ENCODE peak calls at places on chromosomes 4 and X, in nine cellular contexts. G, Q, X, Z, Y, W, T, A and H are unnamed samples.

GRCh38 chr4:148808416-148808815 is 366.2 kb upstream of the NR3C2 start:
- DNase-seq in G (no peak), Q (no peak), X (no peak), Z (peak), Y (no peak), W (no peak), T (no peak), A (no peak), H (no peak)

GRCh38 chr4:71247706-71248105 is 91.1 kb upstream of the SLC4A4 start:
- DNase-seq in G (no peak), Q (no peak), X (no peak), Z (no peak), Y (no peak), W (no peak), T (no peak), A (no peak), H (no peak)

GRCh38 chrX:145910017-145910416 is 92.4 kb downstream of the SLITRK2 start:
- DNase-seq in G (no peak), Q (no peak), X (no peak), Z (no peak), Y (no peak), W (no peak), T (no peak), A (no peak), H (no peak)

GRCh38 chr4:71229477-71230257 is 109.2 kb upstream of the SLC4A4 start:
- DNase-seq in G (no peak), Q (peak), X (no peak), Z (peak), Y (no peak), W (peak), T (no peak), A (no peak), H (no peak)

GRCh38 chr4:54929459-54929858 is 195.9 kb downstream of the KDR start:
- DNase-seq in G (no peak), Q (no peak), X (no peak), Z (no peak), Y (no peak), W (no peak), T (no peak), A (no peak), H (no peak)

GRCh38 chr4:153518637-153519384 is 52.7 kb downstream of the TMEM131L start:
- DNase-seq in G (no peak), Q (no peak), X (no peak), Z (no peak), Y (no peak), W (peak), T (no peak), A (no peak), H (no peak)

GRCh38 chrX:76148753-76149152 is 24.1 kb upstream of the PBDC1 start:
- DNase-seq in G (no peak), Q (peak), X (no peak), Z (peak), Y (no peak), W (peak), T (peak), A (no peak), H (no peak)

GRCh38 chr4:69470561-69470960 is 25.1 kb downstream of the UGT2B4 start:
- DNase-seq in G (no peak), Q (no peak), X (no peak), Z (no peak), Y (no peak), W (peak), T (no peak), A (no peak), H (no peak)

GRCh38 chr4:7450775-7451433 is 16.2 kb upstream of the PSAPL1 start:
- DNase-seq in G (no peak), Q (no peak), X (no peak), Z (no peak), Y (no peak), W (no peak), T (no peak), A (no peak), H (no peak)

GRCh38 chr4:163493643-163494359 is 689 bp upstream of the TMA16 start:
- DNase-seq in G (no peak), Q (peak), X (no peak), Z (no peak), Y (no peak), W (no peak), T (no peak), A (no peak), H (no peak)

GRCh38 chr4:152079543-152080293 is 318.9 kb upstream of the GATB start:
- DNase-seq in G (no peak), Q (no peak), X (no peak), Z (no peak), Y (no peak), W (no peak), T (no peak), A (no peak), H (no peak)

GRCh38 chr4:127856485-127857447 is 23.9 kb upstream of the PLK4 start:
- DNase-seq in G (peak), Q (no peak), X (no peak), Z (peak), Y (peak), W (peak), T (peak), A (no peak), H (peak)

GRCh38 chr4:1377606-1378261 is 28.5 kb downstream of the NKX1-1 start:
- DNase-seq in G (no peak), Q (no peak), X (no peak), Z (no peak), Y (no peak), W (no peak), T (peak), A (no peak), H (no peak)

GRCh38 chr4:8221476-8221875 is 22.4 kb downstream of the SH3TC1 start:
- DNase-seq in G (no peak), Q (no peak), X (no peak), Z (peak), Y (peak), W (peak), T (no peak), A (no peak), H (peak)

GRCh38 chr4:186297013-186297645 is 31.1 kb downstream of the F11 start:
- DNase-seq in G (no peak), Q (no peak), X (no peak), Z (peak), Y (peak), W (peak), T (no peak), A (no peak), H (peak)

GRCh38 chr4:107216379-107216778 is 180.3 kb upstream of the DKK2 start:
- DNase-seq in G (no peak), Q (no peak), X (no peak), Z (no peak), Y (no peak), W (no peak), T (no peak), A (no peak), H (no peak)

GRCh38 chr4:54998991-54999390 is 126.4 kb downstream of the KDR start:
- DNase-seq in G (no peak), Q (no peak), X (no peak), Z (peak), Y (no peak), W (peak), T (no peak), A (no peak), H (peak)

GRCh38 chr4:16916719-16917337 is 18.4 kb upstream of the LDB2 start:
- DNase-seq in G (peak), Q (peak), X (no peak), Z (no peak), Y (no peak), W (peak), T (peak), A (no peak), H (no peak)

GRCh38 chr4:4871267-4872147 is 12.0 kb downstream of the MSX1 start:
- DNase-seq in G (no peak), Q (no peak), X (no peak), Z (no peak), Y (no peak), W (no peak), T (no peak), A (no peak), H (no peak)

GRCh38 chr4:168850016-168850415 is 160.0 kb downstream of the CBR4 start:
- DNase-seq in G (no peak), Q (no peak), X (no peak), Z (peak), Y (no peak), W (peak), T (no peak), A (no peak), H (no peak)

GRCh38 chr4:3393171-3393570 is 48.6 kb upstream of the HGFAC start:
- DNase-seq in G (no peak), Q (no peak), X (no peak), Z (no peak), Y (no peak), W (no peak), T (peak), A (no peak), H (no peak)

GRCh38 chrX:82756272-82756671 is 751.8 kb upstream of the POU3F4 start:
- DNase-seq in G (no peak), Q (no peak), X (no peak), Z (no peak), Y (no peak), W (no peak), T (no peak), A (no peak), H (no peak)

GRCh38 chr4:87342872-87343271 is 20.2 kb upstream of the HSD17B13 start:
- DNase-seq in G (no peak), Q (no peak), X (no peak), Z (no peak), Y (no peak), W (no peak), T (no peak), A (no peak), H (no peak)

GRCh38 chr4:112002301-112002700 is 143.0 kb upstream of the FAM241A start:
- DNase-seq in G (peak), Q (no peak), X (no peak), Z (no peak), Y (no peak), W (no peak), T (no peak), A (no peak), H (no peak)

GRCh38 chrX:56762707-56763555 is 33.9 kb downstream of the NBDY start:
- DNase-seq in G (no peak), Q (no peak), X (no peak), Z (no peak), Y (no peak), W (no peak), T (no peak), A (peak), H (no peak)

GRCh38 chrX:2342281-2342688 is 158.5 kb downstream of the DHRSX start:
- DNase-seq in G (peak), Q (no peak), X (no peak), Z (no peak), Y (no peak), W (peak), T (no peak), A (no peak), H (no peak)

GRCh38 chrX:108537005-108537404 is 97.4 kb downstream of the COL4A5 start:
- DNase-seq in G (no peak), Q (no peak), X (no peak), Z (peak), Y (no peak), W (peak), T (no peak), A (no peak), H (no peak)

GRCh38 chr4:87717276-87718031 is 67.4 kb downstream of the DMP1 start:
- DNase-seq in G (no peak), Q (no peak), X (no peak), Z (peak), Y (no peak), W (no peak), T (no peak), A (no peak), H (no peak)

GRCh38 chr4:165555302-165555701 is 176.5 kb downstream of the CPE start:
- DNase-seq in G (no peak), Q (no peak), X (no peak), Z (no peak), Y (no peak), W (no peak), T (no peak), A (no peak), H (no peak)

GRCh38 chrX:2159393-2159792 is 341.4 kb downstream of the DHRSX start:
- DNase-seq in G (no peak), Q (no peak), X (no peak), Z (no peak), Y (no peak), W (no peak), T (no peak), A (no peak), H (no peak)

GRCh38 chrX:136028383-136028984 is 43.2 kb downstream of the SLC9A6 start:
- DNase-seq in G (no peak), Q (no peak), X (no peak), Z (peak), Y (no peak), W (peak), T (no peak), A (no peak), H (peak)

GRCh38 chrX:308821-309520 is 9.6 kb downstream of the GTPBP6 start:
- DNase-seq in G (no peak), Q (no peak), X (peak), Z (no peak), Y (no peak), W (no peak), T (no peak), A (peak), H (no peak)

GRCh38 chrX:54043696-54044125 is 562 bp downstream of the PHF8 start:
- DNase-seq in G (no peak), Q (peak), X (no peak), Z (peak), Y (no peak), W (no peak), T (no peak), A (peak), H (no peak)

GRCh38 chr4:95764961-95765360 is 74.9 kb upstream of the PDHA2 start:
- DNase-seq in G (no peak), Q (no peak), X (no peak), Z (no peak), Y (no peak), W (no peak), T (no peak), A (no peak), H (no peak)

GRCh38 chrX:134478374-134478773 is 18.4 kb downstream of the HPRT1 start:
- DNase-seq in G (no peak), Q (no peak), X (no peak), Z (no peak), Y (no peak), W (no peak), T (no peak), A (no peak), H (no peak)

GRCh38 chrX:117610806-117611205 is 505.8 kb downstream of the KLHL13 start:
- DNase-seq in G (no peak), Q (no peak), X (no peak), Z (no peak), Y (no peak), W (no peak), T (no peak), A (no peak), H (no peak)

GRCh38 chr4:61375316-61375715 is 175.2 kb downstream of the ADGRL3 start:
- DNase-seq in G (peak), Q (no peak), X (no peak), Z (peak), Y (no peak), W (peak), T (no peak), A (no peak), H (no peak)

DNA sequence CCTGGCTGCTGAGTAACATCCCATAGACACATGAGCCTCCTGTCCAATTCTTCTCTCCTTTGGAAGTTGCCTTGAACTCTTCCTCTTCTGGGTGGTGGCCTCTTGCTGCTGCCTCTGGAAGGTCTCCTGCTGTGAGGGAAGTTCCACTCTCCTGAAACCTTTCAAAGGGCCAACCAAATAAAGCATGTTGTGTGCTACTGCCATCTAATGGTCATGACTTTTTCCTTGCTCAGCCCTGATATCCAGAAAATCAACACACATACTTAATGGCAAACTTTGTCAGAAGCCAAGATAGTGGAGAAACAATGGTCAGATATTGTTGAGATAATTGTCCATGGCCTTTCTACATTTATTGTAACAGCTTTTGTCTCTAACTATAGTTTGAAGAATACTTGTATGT is 19.1 kb upstream of the ZXDA start:
- DNase-seq in G (no peak), Q (no peak), X (no peak), Z (peak), Y (no peak), W (peak), T (no peak), A (no peak), H (no peak)
- TF ChIP-seq CTCF in G (peak), Q (peak), X (no peak), Z (peak), Y (peak), W (peak), T (peak), A (peak), H (peak)

GRCh38 chr4:79886557-79886956 is 186.5 kb downstream of the ANTXR2 start:
- DNase-seq in G (no peak), Q (no peak), X (no peak), Z (no peak), Y (no peak), W (peak), T (no peak), A (no peak), H (no peak)
- H3K4me3 ChIP-seq in G (no peak), Q (no peak), X (no peak), Z (no peak), Y (no peak), W (no peak), T (no peak), A (no peak), H (no peak)

GRCh38 chrX:109889289-109890006 is 113.5 kb upstream of the TMEM164 start:
- DNase-seq in G (no peak), Q (no peak), X (no peak), Z (peak), Y (no peak), W (peak), T (no peak), A (no peak), H (no peak)
- TF ChIP-seq CTCF in G (peak), Q (no peak), X (no peak), Z (peak), Y (peak), W (peak), T (no peak), A (no peak), H (peak)

DNA sequence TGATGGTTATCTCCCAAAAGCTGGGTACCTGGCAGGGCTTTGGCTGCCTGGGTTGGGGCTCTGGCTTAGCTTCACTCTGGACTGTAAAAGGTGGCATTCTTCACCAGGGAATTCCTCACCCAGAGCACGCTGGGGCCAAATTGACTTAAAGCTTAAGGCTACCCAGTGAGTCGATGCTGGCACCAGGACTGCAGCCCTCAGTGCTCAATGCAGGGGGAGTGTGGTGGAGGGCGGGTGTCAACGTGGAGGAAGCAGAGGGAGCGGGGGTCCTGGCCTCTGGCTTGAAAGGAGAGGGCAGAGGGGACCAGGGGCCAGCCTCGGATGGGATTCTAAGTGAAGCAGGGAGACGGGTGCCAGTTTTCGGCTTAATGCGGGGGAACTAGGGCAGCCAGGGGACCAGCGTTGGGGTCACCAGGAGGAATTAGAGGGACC is 446 bp upstream of the FAM50A start:
- DNase-seq in G (no peak), Q (no peak), X (no peak), Z (no peak), Y (no peak), W (no peak), T (no peak), A (no peak), H (no peak)
- H3K4me3 ChIP-seq in G (no peak), Q (no peak), X (peak), Z (peak), Y (peak), W (peak), T (no peak), A (peak), H (peak)

GRCh38 chr4:142236268-142236667 is 599.9 kb downstream of the IL15 start:
- DNase-seq in G (no peak), Q (no peak), X (no peak), Z (peak), Y (no peak), W (no peak), T (no peak), A (no peak), H (no peak)
- TF ChIP-seq CTCF in G (no peak), Q (no peak), X (no peak), Z (no peak), Y (no peak), W (no peak), T (no peak), A (no peak), H (no peak)

DNA sequence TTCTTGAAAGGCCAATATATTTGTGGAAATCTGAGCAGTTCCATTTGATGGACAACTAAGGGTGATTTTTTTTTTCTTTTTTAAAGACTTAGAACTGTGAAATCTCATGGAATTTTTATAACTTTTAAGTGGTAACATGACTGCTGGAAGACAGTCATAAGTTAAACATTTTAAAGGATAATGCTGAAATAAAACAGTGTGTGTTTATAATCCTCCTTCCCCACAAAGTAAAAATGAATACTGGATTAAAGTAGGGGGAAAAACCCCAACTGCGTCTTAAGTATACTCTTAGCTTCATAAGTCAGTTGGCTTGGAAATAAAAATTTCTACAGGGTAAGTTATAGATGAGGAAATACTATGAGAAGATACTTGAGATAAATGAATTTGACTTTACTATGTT is 129.1 kb upstream of the ETNPPL start:
- DNase-seq in G (no peak), Q (no peak), X (no peak), Z (no peak), Y (no peak), W (no peak), T (no peak), A (no peak), H (no peak)
- H3K4me3 ChIP-seq in G (no peak), Q (no peak), X (no peak), Z (no peak), Y (no peak), W (no peak), T (no peak), A (no peak), H (no peak)

DNA sequence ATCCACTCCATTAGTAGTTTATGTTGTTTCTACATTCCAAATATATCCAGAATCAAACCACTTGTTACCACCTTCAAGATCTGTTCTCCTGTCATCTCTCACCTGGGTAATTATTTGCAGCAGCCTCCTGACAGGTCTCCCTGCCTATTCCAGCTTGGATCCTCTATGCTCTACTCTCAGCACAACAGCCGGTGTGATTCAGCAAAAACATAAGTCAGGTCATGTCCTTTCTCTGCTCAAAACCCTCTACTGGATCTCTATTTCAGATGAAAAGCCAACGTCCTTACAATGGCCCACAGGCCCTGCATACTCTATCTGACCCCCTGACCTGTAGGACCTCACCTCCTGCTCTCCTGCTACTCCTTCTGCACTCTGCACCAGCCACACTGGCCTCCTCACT is 84.5 kb downstream of the NHSL2 start:
- DNase-seq in G (no peak), Q (no peak), X (no peak), Z (no peak), Y (no peak), W (no peak), T (no peak), A (no peak), H (no peak)
- TF ChIP-seq CTCF in G (no peak), Q (no peak), X (no peak), Z (no peak), Y (no peak), W (no peak), T (no peak), A (no peak), H (no peak)

GRCh38 chr4:182258441-182259031 is 15.3 kb downstream of the TENM3 start:
- DNase-seq in G (no peak), Q (no peak), X (no peak), Z (no peak), Y (no peak), W (no peak), T (no peak), A (no peak), H (no peak)
- H3K4me3 ChIP-seq in G (no peak), Q (no peak), X (no peak), Z (no peak), Y (no peak), W (no peak), T (no peak), A (no peak), H (no peak)